ENCODE peak calls at places on chromosome 3, in ten cellular contexts. One of them, this sample, is unnamed.

GRCh38 chr3:117084739-117085270 is 375.2 kb downstream of the TUSC7 start:
- DNase-seq in GM10248: no peak
- DNase-seq in hypothalamus: no peak
- DNase-seq in foreskin fibroblast: no peak
- DNase-seq in NCI-H446 treated with DMSO at 0.1 percent for 48 hours: no peak
- DNase-seq in upper lobe of left lung: no peak
- DNase-seq in T-helper 9 cell: no peak
- DNase-seq in renal cortical epithelial cell: no peak
- DNase-seq in SJSA1: no peak
- DNase-seq in omental fat pad: no peak
- DNase-seq in this sample: no peak

GRCh38 chr3:177816667-177817208 is 619.5 kb upstream of the TBL1XR1 start:
- DNase-seq in GM10248: no peak
- DNase-seq in hypothalamus: no peak
- DNase-seq in foreskin fibroblast: peak; percentile 64
- DNase-seq in NCI-H446 treated with DMSO at 0.1 percent for 48 hours: no peak
- DNase-seq in upper lobe of left lung: peak; percentile 51
- DNase-seq in T-helper 9 cell: no peak
- DNase-seq in renal cortical epithelial cell: peak; percentile 100
- DNase-seq in SJSA1: no peak
- DNase-seq in omental fat pad: no peak
- DNase-seq in this sample: no peak

GRCh38 chr3:154050216-154050615 is 71.0 kb upstream of the ARHGEF26 start:
- DNase-seq in GM10248: no peak
- DNase-seq in hypothalamus: no peak
- DNase-seq in foreskin fibroblast: no peak
- DNase-seq in NCI-H446 treated with DMSO at 0.1 percent for 48 hours: no peak
- DNase-seq in upper lobe of left lung: no peak
- DNase-seq in T-helper 9 cell: no peak
- DNase-seq in renal cortical epithelial cell: no peak
- DNase-seq in SJSA1: no peak
- DNase-seq in omental fat pad: no peak
- DNase-seq in this sample: no peak

GRCh38 chr3:170614214-170614966 is 28.5 kb upstream of the SLC7A14 start:
- DNase-seq in GM10248: no peak
- DNase-seq in hypothalamus: no peak
- DNase-seq in foreskin fibroblast: peak; percentile 88
- DNase-seq in NCI-H446 treated with DMSO at 0.1 percent for 48 hours: no peak
- DNase-seq in upper lobe of left lung: peak; percentile 46
- DNase-seq in T-helper 9 cell: no peak
- DNase-seq in renal cortical epithelial cell: peak; percentile 95
- DNase-seq in SJSA1: no peak
- DNase-seq in omental fat pad: no peak
- DNase-seq in this sample: peak; percentile 75

GRCh38 chr3:167346171-167346570 is 33.9 kb downstream of the ZBBX start:
- DNase-seq in GM10248: no peak
- DNase-seq in hypothalamus: no peak
- DNase-seq in foreskin fibroblast: no peak
- DNase-seq in NCI-H446 treated with DMSO at 0.1 percent for 48 hours: peak; percentile 5
- DNase-seq in upper lobe of left lung: no peak
- DNase-seq in T-helper 9 cell: no peak
- DNase-seq in renal cortical epithelial cell: no peak
- DNase-seq in SJSA1: no peak
- DNase-seq in omental fat pad: no peak
- DNase-seq in this sample: no peak

GRCh38 chr3:123447749-123448502 is 964 bp downstream of the ADCY5 start:
- DNase-seq in GM10248: peak; percentile 79
- DNase-seq in hypothalamus: no peak
- DNase-seq in foreskin fibroblast: no peak
- DNase-seq in NCI-H446 treated with DMSO at 0.1 percent for 48 hours: no peak
- DNase-seq in upper lobe of left lung: no peak
- DNase-seq in T-helper 9 cell: peak; percentile 20
- DNase-seq in renal cortical epithelial cell: no peak
- DNase-seq in SJSA1: no peak
- DNase-seq in omental fat pad: no peak
- DNase-seq in this sample: no peak

GRCh38 chr3:69915726-69916125 is 83.8 kb upstream of the SAMMSON start:
- DNase-seq in GM10248: no peak
- DNase-seq in hypothalamus: no peak
- DNase-seq in foreskin fibroblast: no peak
- DNase-seq in NCI-H446 treated with DMSO at 0.1 percent for 48 hours: no peak
- DNase-seq in upper lobe of left lung: no peak
- DNase-seq in T-helper 9 cell: no peak
- DNase-seq in renal cortical epithelial cell: no peak
- DNase-seq in SJSA1: no peak
- DNase-seq in omental fat pad: no peak
- DNase-seq in this sample: no peak

GRCh38 chr3:146313411-146314111 is 62.7 kb upstream of the PLSCR4 start:
- DNase-seq in GM10248: no peak
- DNase-seq in hypothalamus: no peak
- DNase-seq in foreskin fibroblast: peak; percentile 85
- DNase-seq in NCI-H446 treated with DMSO at 0.1 percent for 48 hours: no peak
- DNase-seq in upper lobe of left lung: no peak
- DNase-seq in T-helper 9 cell: no peak
- DNase-seq in renal cortical epithelial cell: peak; percentile 59
- DNase-seq in SJSA1: no peak
- DNase-seq in omental fat pad: no peak
- DNase-seq in this sample: no peak

GRCh38 chr3:65751123-65751700 is 287.5 kb downstream of the MAGI1 start:
- DNase-seq in GM10248: peak; percentile 17
- DNase-seq in hypothalamus: peak; percentile 74
- DNase-seq in foreskin fibroblast: peak; percentile 15
- DNase-seq in NCI-H446 treated with DMSO at 0.1 percent for 48 hours: no peak
- DNase-seq in upper lobe of left lung: peak; percentile 23
- DNase-seq in T-helper 9 cell: no peak
- DNase-seq in renal cortical epithelial cell: peak; percentile 19
- DNase-seq in SJSA1: peak; percentile 38
- DNase-seq in omental fat pad: no peak
- DNase-seq in this sample: peak; percentile 17

GRCh38 chr3:54125317-54125716 is 3.0 kb downstream of the CACNA2D3 start:
- DNase-seq in GM10248: no peak
- DNase-seq in hypothalamus: no peak
- DNase-seq in foreskin fibroblast: no peak
- DNase-seq in NCI-H446 treated with DMSO at 0.1 percent for 48 hours: no peak
- DNase-seq in upper lobe of left lung: no peak
- DNase-seq in T-helper 9 cell: no peak
- DNase-seq in renal cortical epithelial cell: no peak
- DNase-seq in SJSA1: no peak
- DNase-seq in omental fat pad: no peak
- DNase-seq in this sample: no peak

GRCh38 chr3:149085828-149086231 is 503 bp downstream of the HLTF start:
- DNase-seq in GM10248: peak; percentile 42
- DNase-seq in hypothalamus: peak; percentile 48
- DNase-seq in foreskin fibroblast: no peak
- DNase-seq in NCI-H446 treated with DMSO at 0.1 percent for 48 hours: no peak
- DNase-seq in upper lobe of left lung: no peak
- DNase-seq in T-helper 9 cell: peak; percentile 6
- DNase-seq in renal cortical epithelial cell: peak; percentile 42
- DNase-seq in SJSA1: no peak
- DNase-seq in omental fat pad: no peak
- DNase-seq in this sample: peak; percentile 17

GRCh38 chr3:186466391-186466974 is 77.7 kb downstream of the CRYGS start:
- DNase-seq in GM10248: no peak
- DNase-seq in hypothalamus: no peak
- DNase-seq in foreskin fibroblast: no peak
- DNase-seq in NCI-H446 treated with DMSO at 0.1 percent for 48 hours: no peak
- DNase-seq in upper lobe of left lung: no peak
- DNase-seq in T-helper 9 cell: no peak
- DNase-seq in renal cortical epithelial cell: no peak
- DNase-seq in SJSA1: no peak
- DNase-seq in omental fat pad: no peak
- DNase-seq in this sample: no peak

GRCh38 chr3:141273700-141274410 is 42.2 kb downstream of the PXYLP1 start:
- DNase-seq in GM10248: no peak
- DNase-seq in hypothalamus: no peak
- DNase-seq in foreskin fibroblast: no peak
- DNase-seq in NCI-H446 treated with DMSO at 0.1 percent for 48 hours: no peak
- DNase-seq in upper lobe of left lung: no peak
- DNase-seq in T-helper 9 cell: no peak
- DNase-seq in renal cortical epithelial cell: peak; percentile 43
- DNase-seq in SJSA1: no peak
- DNase-seq in omental fat pad: no peak
- DNase-seq in this sample: no peak

GRCh38 chr3:43270078-43270477 is 16.3 kb upstream of the SNRK start:
- DNase-seq in GM10248: no peak
- DNase-seq in hypothalamus: no peak
- DNase-seq in foreskin fibroblast: no peak
- DNase-seq in NCI-H446 treated with DMSO at 0.1 percent for 48 hours: no peak
- DNase-seq in upper lobe of left lung: no peak
- DNase-seq in T-helper 9 cell: no peak
- DNase-seq in renal cortical epithelial cell: no peak
- DNase-seq in SJSA1: no peak
- DNase-seq in omental fat pad: no peak
- DNase-seq in this sample: no peak

GRCh38 chr3:128079823-128080222 is 27.6 kb downstream of the SEC61A1 start:
- DNase-seq in GM10248: no peak
- DNase-seq in hypothalamus: no peak
- DNase-seq in foreskin fibroblast: no peak
- DNase-seq in NCI-H446 treated with DMSO at 0.1 percent for 48 hours: no peak
- DNase-seq in upper lobe of left lung: no peak
- DNase-seq in T-helper 9 cell: no peak
- DNase-seq in renal cortical epithelial cell: no peak
- DNase-seq in SJSA1: no peak
- DNase-seq in omental fat pad: no peak
- DNase-seq in this sample: no peak

GRCh38 chr3:62119139-62119538 is 254.2 kb downstream of the FEZF2 start:
- DNase-seq in GM10248: no peak
- DNase-seq in hypothalamus: no peak
- DNase-seq in foreskin fibroblast: no peak
- DNase-seq in NCI-H446 treated with DMSO at 0.1 percent for 48 hours: no peak
- DNase-seq in upper lobe of left lung: no peak
- DNase-seq in T-helper 9 cell: no peak
- DNase-seq in renal cortical epithelial cell: no peak
- DNase-seq in SJSA1: no peak
- DNase-seq in omental fat pad: no peak
- DNase-seq in this sample: no peak

GRCh38 chr3:12780776-12781175 is 15.7 kb upstream of the CAND2 start:
- DNase-seq in GM10248: no peak
- DNase-seq in hypothalamus: no peak
- DNase-seq in foreskin fibroblast: no peak
- DNase-seq in NCI-H446 treated with DMSO at 0.1 percent for 48 hours: no peak
- DNase-seq in upper lobe of left lung: no peak
- DNase-seq in T-helper 9 cell: no peak
- DNase-seq in renal cortical epithelial cell: no peak
- DNase-seq in SJSA1: no peak
- DNase-seq in omental fat pad: no peak
- DNase-seq in this sample: no peak

GRCh38 chr3:195133462-195133861 is 137.5 kb downstream of the XXYLT1 start:
- DNase-seq in GM10248: peak; percentile 45
- DNase-seq in hypothalamus: peak; percentile 32
- DNase-seq in foreskin fibroblast: peak; percentile 62
- DNase-seq in NCI-H446 treated with DMSO at 0.1 percent for 48 hours: peak; percentile 32
- DNase-seq in upper lobe of left lung: peak; percentile 38
- DNase-seq in T-helper 9 cell: peak; percentile 8
- DNase-seq in renal cortical epithelial cell: no peak
- DNase-seq in SJSA1: no peak
- DNase-seq in omental fat pad: no peak
- DNase-seq in this sample: no peak

GRCh38 chr3:124504332-124505059 is 225.8 kb upstream of the UMPS start:
- DNase-seq in GM10248: no peak
- DNase-seq in hypothalamus: peak; percentile 16
- DNase-seq in foreskin fibroblast: no peak
- DNase-seq in NCI-H446 treated with DMSO at 0.1 percent for 48 hours: peak; percentile 95
- DNase-seq in upper lobe of left lung: peak; percentile 44
- DNase-seq in T-helper 9 cell: no peak
- DNase-seq in renal cortical epithelial cell: peak; percentile 90
- DNase-seq in SJSA1: no peak
- DNase-seq in omental fat pad: no peak
- DNase-seq in this sample: no peak

GRCh38 chr3:37741644-37742043 is 120.0 kb upstream of the CTDSPL start:
- DNase-seq in GM10248: no peak
- DNase-seq in hypothalamus: peak; percentile 40
- DNase-seq in foreskin fibroblast: no peak
- DNase-seq in NCI-H446 treated with DMSO at 0.1 percent for 48 hours: no peak
- DNase-seq in upper lobe of left lung: peak; percentile 82
- DNase-seq in T-helper 9 cell: no peak
- DNase-seq in renal cortical epithelial cell: peak; percentile 28
- DNase-seq in SJSA1: no peak
- DNase-seq in omental fat pad: no peak
- DNase-seq in this sample: peak; percentile 26

GRCh38 chr3:70779296-70779695 is 466.9 kb upstream of the MDFIC2 start:
- DNase-seq in GM10248: no peak
- DNase-seq in hypothalamus: no peak
- DNase-seq in foreskin fibroblast: no peak
- DNase-seq in NCI-H446 treated with DMSO at 0.1 percent for 48 hours: no peak
- DNase-seq in upper lobe of left lung: no peak
- DNase-seq in T-helper 9 cell: no peak
- DNase-seq in renal cortical epithelial cell: no peak
- DNase-seq in SJSA1: no peak
- DNase-seq in omental fat pad: no peak
- DNase-seq in this sample: no peak